ENCODE peak calls at places on chromosomes 4 and X, in five cellular contexts. A is NCI-H510A, P is iPS-NIHi11, V is kidney epithelial cell, N is ureter. O is an unnamed sample.

GRCh38 chrX:110104078-110104477 is 101.2 kb downstream of the TMEM164 start:
- DNase-seq in P (no peak), N (no peak), A (no peak), V (no peak), O (no peak)

GRCh38 chrX:106959897-106960296 is 39.7 kb downstream of the CLDN2 start:
- DNase-seq in P (peak), A (no peak), V (no peak), N (no peak), O (no peak)

GRCh38 chrX:15475021-15475420 is 18.1 kb downstream of the PIR start:
- DNase-seq in N (no peak), A (no peak), V (peak), P (no peak), O (no peak)

GRCh38 chr4:159906051-159906450 is 803.2 kb downstream of the RAPGEF2 start:
- DNase-seq in N (no peak), V (no peak), A (no peak), P (no peak), O (no peak)

GRCh38 chr4:183658362-183659028 is 490 bp downstream of the RWDD4 start:
- DNase-seq in A (no peak), V (no peak), P (peak), N (no peak), O (peak)

GRCh38 chr4:77852892-77853495 is 9.6 kb upstream of the MRPL1 start:
- DNase-seq in V (no peak), N (no peak), P (no peak), A (no peak), O (no peak)

GRCh38 chr4:23060776-23061175 is 368.0 kb downstream of the GBA3 start:
- DNase-seq in P (no peak), N (no peak), A (no peak), V (no peak), O (no peak)

GRCh38 chr4:157389751-157390150 is 169.2 kb downstream of the GRIA2 start:
- DNase-seq in N (no peak), V (no peak), P (no peak), A (no peak), O (no peak)

GRCh38 chr4:143375326-143376073 is 38.8 kb downstream of the GAB1 start:
- DNase-seq in P (no peak), A (no peak), V (no peak), N (no peak), O (no peak)

GRCh38 chr4:54281060-54281781 is 52.1 kb downstream of the PDGFRA start:
- DNase-seq in N (peak), P (no peak), A (no peak), V (no peak), O (no peak)

GRCh38 chr4:31045151-31045550 is 325.0 kb downstream of the PCDH7 start:
- DNase-seq in N (no peak), P (no peak), A (no peak), V (no peak), O (no peak)

GRCh38 chr4:20984011-20984836 is 284.0 kb downstream of the PACRGL start:
- DNase-seq in N (peak), P (peak), V (no peak), A (peak), O (peak)

GRCh38 chrX:138938003-138938402 is 226.5 kb upstream of the FGF13 start:
- DNase-seq in N (no peak), V (no peak), P (no peak), A (no peak), O (no peak)

GRCh38 chr4:55733874-55734437 is 85.6 kb upstream of the EXOC1L start:
- DNase-seq in N (peak), V (peak), A (no peak), P (peak), O (no peak)

GRCh38 chrX:132591719-132592275 is 103.0 kb upstream of the MBNL3 start:
- DNase-seq in N (no peak), A (peak), P (no peak), V (no peak), O (no peak)

GRCh38 chr4:52976523-52977230 is 114.6 kb downstream of the RASL11B start:
- DNase-seq in A (no peak), P (no peak), V (no peak), N (no peak), O (no peak)

GRCh38 chr4:81346719-81347118 is 125.0 kb downstream of the RASGEF1B start:
- DNase-seq in A (no peak), N (no peak), V (no peak), P (no peak), O (no peak)

GRCh38 chr4:98261291-98262271 is at the start of gene RAP1GDS1:
- DNase-seq in P (peak), N (peak), V (no peak), A (peak), O (no peak)

GRCh38 chrX:9356846-9357245 is 108.0 kb upstream of the TBL1X start:
- DNase-seq in N (no peak), V (no peak), P (no peak), A (no peak), O (no peak)

GRCh38 chr4:98686847-98687246 is 28.4 kb upstream of the TSPAN5 start:
- DNase-seq in V (no peak), P (no peak), N (no peak), A (no peak), O (no peak)

GRCh38 chrX:94178145-94178790 is 504.3 kb downstream of the FAM133A start:
- DNase-seq in V (peak), A (no peak), P (no peak), N (no peak), O (no peak)

GRCh38 chrX:18885317-18886004 is 98.5 kb downstream of the PHKA2 start:
- DNase-seq in A (no peak), V (no peak), P (no peak), N (no peak), O (no peak)

GRCh38 chr4:17469931-17470674 is 41.8 kb downstream of the QDPR start:
- DNase-seq in A (no peak), P (no peak), N (no peak), V (no peak), O (no peak)

GRCh38 chr4:110615366-110616161 is 7.3 kb downstream of the PITX2 start:
- DNase-seq in A (no peak), N (no peak), P (peak), V (no peak), O (peak)

GRCh38 chrX:146887020-146887419 is 72.5 kb upstream of the CXorf51A start:
- DNase-seq in P (no peak), A (no peak), N (no peak), V (no peak), O (no peak)

GRCh38 chr4:11914406-11914805 is 485.7 kb upstream of the HS3ST1 start:
- DNase-seq in N (no peak), V (no peak), P (peak), A (no peak), O (peak)

GRCh38 chr4:61359301-61359700 is 159.2 kb downstream of the ADGRL3 start:
- DNase-seq in N (no peak), P (no peak), A (no peak), V (no peak), O (no peak)